ENCODE peak calls at places on chromosomes 16 and 17, in five cellular contexts. One of them, this sample, is unnamed. For H3K9me3 and H3K4me1, the result is how much of the 10 kb centered on the place peaks cover.

GRCh38 chr17:81474958-81475357 is 37.6 kb downstream of the ACTG1 start:
- DNase-seq in ascending aorta: no peak
- DNase-seq in K562: no peak
- DNase-seq in stomach: no peak
- DNase-seq in tibial nerve: no peak
- DNase-seq in this sample: no peak

GRCh38 chr16:67967183-67967955 is 1.1 kb downstream of the SLC12A4 start:
- DNase-seq in stomach: no peak
- DNase-seq in K562: no peak
- DNase-seq in ascending aorta: no peak
- DNase-seq in tibial nerve: no peak
- DNase-seq in this sample: no peak

GRCh38 chr17:50093246-50093645 is 1.9 kb upstream of the PDK2 start:
- DNase-seq in ascending aorta: no peak
- DNase-seq in stomach: no peak
- DNase-seq in K562: no peak
- DNase-seq in tibial nerve: no peak
- DNase-seq in this sample: no peak

GRCh38 chr16:26532456-26532855 is 534.3 kb upstream of the C16orf82 start:
- DNase-seq in ascending aorta: no peak
- DNase-seq in tibial nerve: no peak
- DNase-seq in stomach: no peak
- DNase-seq in K562: no peak
- DNase-seq in this sample: no peak

GRCh38 chr17:1201132-1201702 is 21.4 kb upstream of the ABR start:
- DNase-seq in stomach: no peak
- DNase-seq in ascending aorta: no peak
- DNase-seq in K562: no peak
- DNase-seq in tibial nerve: no peak
- DNase-seq in this sample: no peak

GRCh38 chr17:34723875-34724274 is 144.5 kb downstream of the TMEM132E start:
- DNase-seq in ascending aorta: no peak
- DNase-seq in stomach: no peak
- DNase-seq in K562: no peak
- DNase-seq in tibial nerve: no peak
- DNase-seq in this sample: no peak

GRCh38 chr16:11297492-11298142 is 16.5 kb upstream of the PRM1 start:
- DNase-seq in tibial nerve: peak
- DNase-seq in stomach: peak
- DNase-seq in K562: peak
- DNase-seq in ascending aorta: peak
- DNase-seq in this sample: peak

GRCh38 chr16:25007284-25007984 is 7.7 kb downstream of the ARHGAP17 start:
- DNase-seq in stomach: no peak
- DNase-seq in K562: no peak
- DNase-seq in ascending aorta: peak
- DNase-seq in tibial nerve: no peak
- DNase-seq in this sample: no peak

GRCh38 chr17:21249911-21250703 is 3.1 kb downstream of the NATD1 start:
- DNase-seq in K562: no peak
- DNase-seq in ascending aorta: no peak
- DNase-seq in stomach: no peak
- DNase-seq in tibial nerve: no peak
- DNase-seq in this sample: no peak

GRCh38 chr17:80252871-80253270 is 7.8 kb upstream of the RNF213 start:
- DNase-seq in tibial nerve: peak
- DNase-seq in stomach: peak
- DNase-seq in K562: peak
- DNase-seq in ascending aorta: no peak
- DNase-seq in this sample: no peak

GRCh38 chr16:67252806-67253497 is 4.2 kb downstream of the SLC9A5 start:
- DNase-seq in stomach: no peak
- DNase-seq in K562: no peak
- DNase-seq in ascending aorta: no peak
- DNase-seq in tibial nerve: no peak
- DNase-seq in this sample: no peak

GRCh38 chr16:75860654-75861053 is 134.4 kb upstream of the CPHXL start:
- DNase-seq in K562: no peak
- DNase-seq in stomach: no peak
- DNase-seq in ascending aorta: no peak
- DNase-seq in tibial nerve: no peak
- DNase-seq in this sample: no peak

GRCh38 chr17:50758989-50759544 is 8.3 kb downstream of the ANKRD40CL start:
- DNase-seq in K562: no peak
- DNase-seq in tibial nerve: no peak
- DNase-seq in ascending aorta: no peak
- DNase-seq in stomach: no peak
- DNase-seq in this sample: no peak

GRCh38 chr17:19013806-19014627 is 9.5 kb upstream of the FAM83G start:
- DNase-seq in K562: no peak
- DNase-seq in tibial nerve: no peak
- DNase-seq in stomach: no peak
- DNase-seq in ascending aorta: no peak
- DNase-seq in this sample: no peak

GRCh38 chr17:10674696-10675095 is 17.6 kb upstream of the MYH3 start:
- DNase-seq in K562: no peak
- DNase-seq in ascending aorta: no peak
- DNase-seq in tibial nerve: no peak
- DNase-seq in stomach: no peak
- DNase-seq in this sample: no peak

GRCh38 chr16:56860226-56861020 is 4.6 kb upstream of the SLC12A3 start:
- DNase-seq in ascending aorta: no peak
- DNase-seq in K562: no peak
- DNase-seq in stomach: no peak
- DNase-seq in tibial nerve: no peak
- DNase-seq in this sample: no peak

GRCh38 chr16:85199880-85200279 is 87.6 kb upstream of the CIBAR2 start:
- DNase-seq in stomach: no peak
- DNase-seq in ascending aorta: no peak
- DNase-seq in tibial nerve: no peak
- DNase-seq in K562: no peak
- DNase-seq in this sample: no peak

GRCh38 chr17:31869031-31869430 is 10.0 kb upstream of the COPRS start:
- DNase-seq in tibial nerve: no peak
- DNase-seq in K562: no peak
- DNase-seq in ascending aorta: no peak
- DNase-seq in stomach: no peak
- DNase-seq in this sample: no peak

GRCh38 chr16:54774768-54775167 is 155.9 kb upstream of the IRX5 start:
- DNase-seq in stomach: no peak
- DNase-seq in tibial nerve: no peak
- DNase-seq in K562: no peak
- DNase-seq in ascending aorta: no peak
- DNase-seq in this sample: no peak

GRCh38 chr16:84055801-84056634 is 13.4 kb upstream of the SLC38A8 start:
- DNase-seq in K562: peak
- DNase-seq in stomach: no peak
- DNase-seq in tibial nerve: no peak
- DNase-seq in ascending aorta: no peak
- DNase-seq in this sample: no peak

GRCh38 chr17:68346448-68346847 is 55.2 kb downstream of the ARSG start:
- DNase-seq in stomach: peak
- DNase-seq in ascending aorta: peak
- DNase-seq in K562: no peak
- DNase-seq in tibial nerve: peak
- DNase-seq in this sample: no peak

GRCh38 chr17:60901222-60901621 is 223.6 kb downstream of the BCAS3 start:
- DNase-seq in stomach: no peak
- DNase-seq in ascending aorta: no peak
- DNase-seq in tibial nerve: no peak
- DNase-seq in K562: no peak
- DNase-seq in this sample: no peak

GRCh38 chr17:12180644-12181261 is 160.1 kb downstream of the MAP2K4 start:
- DNase-seq in tibial nerve: peak
- DNase-seq in ascending aorta: no peak
- DNase-seq in K562: peak
- DNase-seq in stomach: no peak
- DNase-seq in this sample: no peak

GRCh38 chr17:42075789-42076188 is 22.5 kb downstream of the ZNF385C start:
- DNase-seq in stomach: no peak
- DNase-seq in tibial nerve: no peak
- DNase-seq in ascending aorta: no peak
- DNase-seq in K562: no peak
- DNase-seq in this sample: no peak

GRCh38 chr17:82536220-82537201 is 17.0 kb downstream of the FOXK2 start:
- DNase-seq in tibial nerve: peak
- DNase-seq in ascending aorta: peak
- DNase-seq in K562: no peak
- DNase-seq in stomach: peak
- DNase-seq in this sample: no peak

GRCh38 chr17:691423-691822 is 23.2 kb downstream of the VPS53 start:
- DNase-seq in tibial nerve: no peak
- DNase-seq in stomach: no peak
- DNase-seq in ascending aorta: no peak
- DNase-seq in K562: no peak
- DNase-seq in this sample: no peak

GRCh38 chr17:69883139-69883538 is 191.9 kb upstream of the KCNJ16 start:
- DNase-seq in tibial nerve: no peak
- DNase-seq in K562: no peak
- DNase-seq in ascending aorta: no peak
- DNase-seq in stomach: no peak
- DNase-seq in this sample: no peak

GRCh38 chr17:69879576-69879975 is 195.4 kb upstream of the KCNJ16 start:
- DNase-seq in stomach: no peak
- DNase-seq in ascending aorta: no peak
- DNase-seq in K562: no peak
- DNase-seq in tibial nerve: no peak
- DNase-seq in this sample: no peak

GRCh38 chr17:69882281-69882680 is 192.7 kb upstream of the KCNJ16 start:
- DNase-seq in ascending aorta: no peak
- DNase-seq in K562: no peak
- DNase-seq in stomach: no peak
- DNase-seq in tibial nerve: no peak
- DNase-seq in this sample: no peak

GRCh38 chr17:69878661-69879060 is 196.4 kb upstream of the KCNJ16 start:
- DNase-seq in K562: no peak
- DNase-seq in ascending aorta: no peak
- DNase-seq in tibial nerve: no peak
- DNase-seq in stomach: no peak
- DNase-seq in this sample: no peak

DNA sequence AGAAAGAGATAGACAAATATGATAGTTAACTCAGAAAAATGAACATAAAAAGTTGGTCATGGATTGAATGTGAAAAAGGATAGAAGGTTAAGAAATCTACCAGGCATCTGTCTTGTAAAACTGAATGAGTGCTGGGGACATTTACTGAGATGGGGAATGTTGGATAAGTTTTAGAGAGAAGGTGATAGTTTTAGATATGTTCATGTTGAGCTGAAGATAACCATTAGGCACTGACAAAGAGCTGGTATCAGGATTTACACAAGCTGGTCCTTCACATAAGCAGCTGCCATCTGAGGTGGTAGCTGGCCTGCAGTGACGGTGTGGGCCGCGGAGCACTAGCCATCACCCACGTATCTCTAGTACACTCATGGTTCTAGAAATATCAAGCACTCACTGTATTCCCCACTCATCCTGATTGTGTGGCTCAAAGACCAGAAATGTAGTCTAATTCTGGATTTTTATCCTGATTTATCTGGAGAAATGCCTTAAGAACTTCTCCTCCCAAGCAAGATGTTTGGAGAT is 194.4 kb upstream of the KCNJ16 start:
- DNase-seq in ascending aorta: no peak
- DNase-seq in stomach: no peak
- DNase-seq in K562: no peak
- DNase-seq in tibial nerve: no peak
- DNase-seq in this sample: no peak
- H3K9me3 ChIP-seq in ascending aorta: under half
- H3K9me3 ChIP-seq in stomach: under half
- H3K9me3 ChIP-seq in K562: under half
- H3K9me3 ChIP-seq in tibial nerve: under half
- H3K9me3 ChIP-seq in this sample: under half

GRCh38 chr16:9095998-9096397 is 4.6 kb downstream of the HAPSTR1 start:
- DNase-seq in K562: no peak
- DNase-seq in tibial nerve: no peak
- DNase-seq in ascending aorta: no peak
- DNase-seq in stomach: no peak
- DNase-seq in this sample: no peak
- H3K27ac ChIP-seq in K562: no peak
- H3K27ac ChIP-seq in tibial nerve: peak
- H3K27ac ChIP-seq in ascending aorta: no peak
- H3K27ac ChIP-seq in stomach: no peak
- H3K27ac ChIP-seq in this sample: no peak

GRCh38 chr17:75848523-75849303 is 4.5 kb upstream of the UNC13D start:
- DNase-seq in K562: no peak
- DNase-seq in tibial nerve: peak
- DNase-seq in stomach: peak
- DNase-seq in ascending aorta: no peak
- DNase-seq in this sample: peak

GRCh38 chr17:75849724-75850123 is 5.4 kb downstream of the WBP2 start:
- DNase-seq in stomach: no peak
- DNase-seq in tibial nerve: no peak
- DNase-seq in K562: peak
- DNase-seq in ascending aorta: no peak
- DNase-seq in this sample: no peak

GRCh38 chr17:75850928-75851692 is 4.0 kb downstream of the WBP2 start:
- DNase-seq in K562: no peak
- DNase-seq in tibial nerve: no peak
- DNase-seq in ascending aorta: no peak
- DNase-seq in stomach: no peak
- DNase-seq in this sample: no peak

GRCh38 chr17:75847595-75848522 is 3.7 kb upstream of the UNC13D start:
- DNase-seq in tibial nerve: no peak
- DNase-seq in ascending aorta: no peak
- DNase-seq in K562: no peak
- DNase-seq in stomach: no peak
- DNase-seq in this sample: no peak

GRCh38 chr17:75849304-75849695 is 5.1 kb upstream of the UNC13D start:
- DNase-seq in ascending aorta: no peak
- DNase-seq in K562: peak
- DNase-seq in tibial nerve: no peak
- DNase-seq in stomach: no peak
- DNase-seq in this sample: no peak
- H3K4me1 ChIP-seq in ascending aorta: under half
- H3K4me1 ChIP-seq in K562: under half
- H3K4me1 ChIP-seq in tibial nerve: under half
- H3K4me1 ChIP-seq in stomach: half or more
- H3K4me1 ChIP-seq in this sample: under half

GRCh38 chr16:35754391-35755369 is 2295.3 kb downstream of the TP53TG3F start:
- DNase-seq in K562: peak
- DNase-seq in ascending aorta: no peak
- DNase-seq in tibial nerve: no peak
- DNase-seq in stomach: no peak
- DNase-seq in this sample: peak
- H3K9me3 ChIP-seq in K562: under half
- H3K9me3 ChIP-seq in ascending aorta: under half
- H3K9me3 ChIP-seq in tibial nerve: under half
- H3K9me3 ChIP-seq in stomach: half or more
- H3K9me3 ChIP-seq in this sample: under half